ENCODE peak calls at places on chromosomes 12 and 14, in six cellular contexts. C, Z, W, B, M and L are unnamed samples.

GRCh38 chr12:2054091-2055018 is 1.6 kb downstream of the CACNA1C start:
- DNase-seq in C (no peak), Z (no peak), W (no peak), B (no peak), M (no peak), L (peak; percentile 76)

GRCh38 chr14:73472182-73473114 is 14.1 kb upstream of the NUMB start:
- DNase-seq in C (no peak), Z (no peak), W (peak; percentile 52), B (no peak), M (peak; percentile 36), L (no peak)

GRCh38 chr12:40668095-40668494 is 24.1 kb upstream of the CNTN1 start:
- DNase-seq in C (no peak), Z (no peak), W (peak; percentile 14), B (no peak), M (no peak), L (no peak)

GRCh38 chr14:58873228-58873953 is 235.6 kb downstream of the DACT1 start:
- DNase-seq in C (no peak), Z (no peak), W (no peak), B (no peak), M (no peak), L (no peak)

GRCh38 chr12:62865860-62866407 is 69.0 kb downstream of the PPM1H start:
- DNase-seq in C (no peak), Z (no peak), W (peak; percentile 13), B (no peak), M (no peak), L (no peak)

GRCh38 chr12:12428961-12429657 is 72.2 kb downstream of the BORCS5 start:
- DNase-seq in C (no peak), Z (no peak), W (no peak), B (no peak), M (no peak), L (no peak)

GRCh38 chr14:72451081-72451972 is 442.6 kb downstream of the DPF3 start:
- DNase-seq in C (no peak), Z (no peak), W (no peak), B (no peak), M (no peak), L (no peak)

GRCh38 chr14:77097006-77097688 is 911 bp upstream of the CIPC start:
- DNase-seq in C (no peak), Z (no peak), W (no peak), B (no peak), M (peak; percentile 54), L (no peak)

GRCh38 chr12:114812858-114813761 is 129.1 kb upstream of the TBX3 start:
- DNase-seq in C (no peak), Z (peak; percentile 43), W (peak; percentile 34), B (no peak), M (no peak), L (no peak)

GRCh38 chr12:50103767-50104321 is at the start of gene GPD1:
- DNase-seq in C (peak; percentile 67), Z (peak; percentile 70), W (no peak), B (no peak), M (no peak), L (peak; percentile 82)

GRCh38 chr12:54016478-54016964 is 7.7 kb downstream of the HOXC8 start:
- DNase-seq in C (no peak), Z (peak; percentile 62), W (peak; percentile 78), B (no peak), M (no peak), L (no peak)

GRCh38 chr14:24224618-24225071 is 7.5 kb downstream of the NEDD8 start:
- DNase-seq in C (no peak), Z (no peak), W (no peak), B (no peak), M (no peak), L (peak; percentile 27)

GRCh38 chr12:6383572-6384498 is at the start of gene LTBR:
- DNase-seq in C (peak; percentile 85), Z (peak; percentile 95), W (peak; percentile 83), B (peak; percentile 98), M (peak; percentile 90), L (peak; percentile 99)

GRCh38 chr14:99252940-99253868 is 18.8 kb downstream of the BCL11B start:
- DNase-seq in C (no peak), Z (no peak), W (no peak), B (no peak), M (no peak), L (no peak)

GRCh38 chr12:93762059-93762719 is 85.0 kb downstream of the CRADD start:
- DNase-seq in C (no peak), Z (no peak), W (no peak), B (no peak), M (no peak), L (no peak)

GRCh38 chr14:53011053-53011462 is 60.2 kb upstream of the FERMT2 start:
- DNase-seq in C (no peak), Z (peak; percentile 81), W (peak; percentile 61), B (peak; percentile 87), M (peak; percentile 82), L (peak; percentile 93)
- TF ChIP-seq EP300 in C (no peak), Z (no peak), W (no peak), B (no peak), M (peak; percentile 97), L (no peak)

DNA sequence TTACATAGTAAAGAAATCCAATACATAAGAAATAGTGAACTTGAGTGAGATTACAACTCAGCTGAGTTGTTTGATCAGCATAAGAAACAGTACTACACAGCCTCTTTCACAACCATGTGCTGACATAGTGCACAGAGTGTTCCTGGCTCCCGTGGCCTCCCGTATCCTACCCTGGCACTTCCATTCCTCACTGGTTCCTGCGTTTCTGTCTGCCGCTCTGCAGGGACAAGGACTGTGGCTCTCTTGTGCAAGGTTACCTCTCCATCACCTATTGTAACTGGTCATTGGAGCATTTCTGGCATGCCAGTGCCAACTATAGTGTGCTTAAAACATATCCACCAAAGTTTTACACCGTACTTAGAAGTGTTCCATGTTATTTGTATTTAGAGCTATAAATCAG is 46.3 kb upstream of the PCED1B start:
- DNase-seq in C (no peak), Z (no peak), W (no peak), B (no peak), M (peak; percentile 11), L (peak; percentile 82)
- TF ChIP-seq EP300 in C (no peak), Z (no peak), W (no peak), B (no peak), M (peak; percentile 39), L (peak; percentile 37)

GRCh38 chr14:61589691-61590521 is 105.4 kb upstream of the HIF1A start:
- DNase-seq in C (no peak), Z (no peak), W (no peak), B (no peak), M (no peak), L (no peak)
- TF ChIP-seq EP300 in C (no peak), Z (no peak), W (no peak), B (no peak), M (no peak), L (no peak)

GRCh38 chr14:23112359-23113178 is 6.5 kb downstream of the CEBPE start:
- DNase-seq in C (no peak), Z (no peak), W (no peak), B (no peak), M (no peak), L (peak; percentile 63)
- TF ChIP-seq EP300 in C (no peak), Z (no peak), W (no peak), B (no peak), M (no peak), L (no peak)

GRCh38 chr12:130961921-130962326 is 8.2 kb downstream of the ADGRD1 start:
- DNase-seq in C (no peak), Z (no peak), W (no peak), B (no peak), M (no peak), L (peak; percentile 91)
- TF ChIP-seq EP300 in C (no peak), Z (no peak), W (no peak), B (peak; percentile 39), M (peak; percentile 81), L (peak; percentile 53)

DNA sequence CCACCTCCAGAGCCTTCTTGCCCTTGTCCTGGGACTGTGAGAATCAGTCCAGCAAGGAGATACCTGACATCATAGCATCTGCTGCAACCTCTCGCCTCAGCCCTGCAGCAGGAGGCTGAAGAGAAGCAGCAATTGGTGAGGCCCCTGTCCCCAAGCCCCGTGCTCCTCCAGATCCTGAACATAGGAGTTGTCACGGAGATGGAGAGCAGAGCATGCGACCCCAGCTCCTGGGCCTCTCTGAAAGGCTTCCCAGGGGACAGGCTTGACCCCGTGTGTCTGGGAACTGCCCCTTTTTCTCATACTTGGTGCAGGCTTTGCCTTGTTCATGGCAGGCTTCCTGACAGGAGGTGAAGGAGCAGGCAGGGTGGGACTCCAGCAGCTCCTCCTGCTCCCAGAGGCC is 127.7 kb upstream of the PZP start:
- DNase-seq in C (no peak), Z (no peak), W (no peak), B (no peak), M (no peak), L (no peak)
- TF ChIP-seq EP300 in C (no peak), Z (no peak), W (no peak), B (no peak), M (no peak), L (no peak)

DNA sequence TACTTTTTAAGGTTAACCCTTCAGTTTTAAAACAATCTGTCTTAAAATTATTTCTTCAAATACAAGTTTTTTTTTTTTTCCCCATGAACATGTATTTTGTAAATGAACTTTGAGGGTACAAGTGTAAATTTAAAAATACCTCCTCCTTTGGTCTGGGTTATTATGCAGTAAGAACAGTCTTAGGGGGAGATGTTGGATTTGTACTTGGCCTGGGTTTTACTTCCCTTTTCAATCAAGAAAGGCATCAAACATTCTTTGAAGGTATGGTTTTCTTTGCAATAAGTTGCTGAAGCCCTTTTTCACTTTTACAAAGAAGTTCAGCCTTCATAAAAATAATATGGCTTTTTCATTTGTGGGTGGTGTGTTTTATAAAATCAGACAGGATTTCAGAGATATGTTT is 20.5 kb downstream of the WBP11 start:
- DNase-seq in C (no peak), Z (no peak), W (no peak), B (no peak), M (no peak), L (no peak)
- TF ChIP-seq EP300 in C (no peak), Z (no peak), W (no peak), B (no peak), M (no peak), L (no peak)